ENCODE peak calls at places on chromosome 19, in nine cellular contexts. I is stimulated activated CD8-positive, alpha-beta memory T cell treated with anti-CD3 and anti-CD28 coated beads, Interleukin-2, amount 100 ng/mL, for 48 hours; X is naive thymus-derived CD8-positive, alpha-beta T cell; Z is GM04504; S is non-pigmented ciliary epithelial cell; O is foreskin melanocyte; L is neuronal stem cell; D is NCI-H345; R is neural crest cell. J is an unnamed sample.

GRCh38 chr19:13069415-13070369 is 33.0 kb downstream of the LYL1 start:
- DNase-seq in I (no peak), X (no peak), Z (no peak), S (no peak), O (no peak), L (no peak), D (peak), R (no peak), J (no peak)

GRCh38 chr19:40552848-40553247 is 23.8 kb upstream of the SHKBP1 start:
- DNase-seq in I (no peak), X (no peak), Z (no peak), S (no peak), O (no peak), L (no peak), D (no peak), R (no peak), J (no peak)

GRCh38 chr19:7868671-7869452 is 5.3 kb downstream of the PRR36 start:
- DNase-seq in I (peak), X (peak), Z (peak), S (no peak), O (no peak), L (peak), D (no peak), R (peak), J (no peak)

GRCh38 chr19:50722248-50723013 is 733 bp upstream of the CLEC11A start:
- DNase-seq in I (no peak), X (no peak), Z (no peak), S (no peak), O (no peak), L (no peak), D (no peak), R (no peak), J (no peak)

GRCh38 chr19:55907746-55908145 is 24.4 kb downstream of the NLRP13 start:
- DNase-seq in I (no peak), X (no peak), Z (no peak), S (no peak), O (no peak), L (no peak), D (no peak), R (no peak), J (no peak)

GRCh38 chr19:41325640-41325946 is 15.6 kb downstream of the CCDC97 start:
- DNase-seq in I (no peak), X (no peak), Z (no peak), S (no peak), O (no peak), L (no peak), D (no peak), R (no peak), J (no peak)

GRCh38 chr19:3807131-3807480 is 20.9 kb upstream of the MATK start:
- DNase-seq in I (no peak), X (no peak), Z (no peak), S (no peak), O (no peak), L (no peak), D (no peak), R (no peak), J (no peak)

GRCh38 chr19:3204646-3205275 is 19.0 kb downstream of the NCLN start:
- DNase-seq in I (no peak), X (no peak), Z (no peak), S (no peak), O (no peak), L (no peak), D (no peak), R (no peak), J (no peak)

GRCh38 chr19:45821570-45821969 is 6.5 kb upstream of the RSPH6A start:
- DNase-seq in I (no peak), X (no peak), Z (no peak), S (no peak), O (no peak), L (no peak), D (no peak), R (no peak), J (no peak)

GRCh38 chr19:48466571-48467325 is 2.4 kb upstream of the CYTH2 start:
- DNase-seq in I (no peak), X (no peak), Z (no peak), S (no peak), O (no peak), L (no peak), D (no peak), R (no peak), J (no peak)

GRCh38 chr19:29171525-29171924 is 41.4 kb downstream of the UQCRFS1 start:
- DNase-seq in I (no peak), X (no peak), Z (no peak), S (no peak), O (no peak), L (no peak), D (no peak), R (no peak), J (no peak)

GRCh38 chr19:30895946-30896345 is 453.3 kb downstream of the TSHZ3 start:
- DNase-seq in I (no peak), X (no peak), Z (no peak), S (no peak), O (no peak), L (no peak), D (no peak), R (no peak), J (no peak)